ENCODE peak calls at places on chromosomes 13 and 19, in ten cellular contexts. M, Z, O, T, C, L, G, K, X and B are unnamed samples.

GRCh38 chr13:21616880-21617279 is 12.9 kb upstream of the MICU2 start:
- DNase-seq in O (no peak), C (no peak), T (no peak), Z (no peak), X (no peak), M (no peak), K (no peak), G (no peak), L (peak; percentile 28), B (no peak)

GRCh38 chr19:58268344-58268743 is 10.4 kb upstream of the ZNF8 start:
- DNase-seq in G (no peak), C (no peak), K (no peak), X (no peak), O (no peak), L (no peak), Z (no peak), M (no peak), T (no peak), B (no peak)

GRCh38 chr13:33642374-33643065 is 175.4 kb upstream of the RFC3 start:
- DNase-seq in Z (no peak), X (peak; percentile 62), M (no peak), L (no peak), K (no peak), C (no peak), G (no peak), O (peak; percentile 72), T (peak; percentile 71), B (peak; percentile 82)

GRCh38 chr19:632228-633067 is 889 bp downstream of the POLRMT start:
- DNase-seq in K (no peak), T (no peak), X (peak; percentile 77), M (no peak), L (peak; percentile 90), Z (peak; percentile 63), O (peak; percentile 36), C (no peak), G (peak; percentile 72), B (peak; percentile 36)

GRCh38 chr19:46546194-46546896 is 50.7 kb upstream of the PNMA8B start:
- DNase-seq in X (peak; percentile 63), C (no peak), G (peak; percentile 66), M (peak; percentile 54), L (no peak), O (peak; percentile 14), Z (peak; percentile 66), K (peak; percentile 28), T (peak; percentile 86), B (peak; percentile 16)

GRCh38 chr19:40799558-40800338 is 757 bp downstream of the EGLN2 start:
- DNase-seq in M (no peak), X (peak; percentile 70), T (peak; percentile 42), O (no peak), L (no peak), Z (peak; percentile 62), C (no peak), K (no peak), G (peak; percentile 53), B (peak; percentile 65)

GRCh38 chr13:23980160-23980551 is 82.9 kb upstream of the C1QTNF9B start:
- DNase-seq in L (peak; percentile 61), C (peak; percentile 83), M (peak; percentile 84), K (peak; percentile 81), X (peak; percentile 77), T (peak; percentile 85), Z (peak; percentile 92), G (peak; percentile 77), O (peak; percentile 82), B (peak; percentile 84)

GRCh38 chr19:2127758-2128157 is 23.6 kb downstream of the AP3D1 start:
- DNase-seq in T (no peak), Z (no peak), C (no peak), M (no peak), K (no peak), L (no peak), G (no peak), X (no peak), O (no peak), B (no peak)

GRCh38 chr13:104809483-104809882 is 1726.0 kb downstream of the EFNB2 start:
- DNase-seq in K (no peak), L (no peak), X (no peak), T (no peak), C (no peak), O (no peak), G (no peak), M (no peak), Z (no peak), B (peak; percentile 13)

GRCh38 chr19:29714953-29715694 is at the start of gene C19orf12:
- DNase-seq in T (peak; percentile 67), L (peak; percentile 3), K (peak; percentile 55), C (peak; percentile 43), M (peak; percentile 82), Z (peak; percentile 61), X (peak; percentile 61), O (peak; percentile 23), G (peak; percentile 91), B (peak; percentile 73)

GRCh38 chr13:98994896-98995295 is 17.0 kb upstream of the DOCK9 start:
- DNase-seq in C (no peak), M (no peak), X (no peak), L (no peak), G (no peak), K (no peak), T (no peak), O (no peak), Z (no peak), B (no peak)

GRCh38 chr13:40984670-40985366 is 34.3 kb downstream of the ELF1 start:
- DNase-seq in G (no peak), T (no peak), O (no peak), Z (no peak), M (no peak), C (no peak), K (no peak), L (no peak), X (no peak), B (no peak)

GRCh38 chr13:74128171-74128767 is 5.9 kb downstream of the KLF12 start:
- DNase-seq in K (no peak), O (peak; percentile 64), X (no peak), G (no peak), T (no peak), Z (no peak), M (no peak), L (peak; percentile 17), C (no peak), B (peak; percentile 81)

GRCh38 chr13:80274643-80275042 is 66.3 kb downstream of the SPRY2 start:
- DNase-seq in C (no peak), G (no peak), T (no peak), O (peak; percentile 2), X (no peak), L (no peak), K (no peak), M (no peak), Z (no peak), B (peak; percentile 12)

GRCh38 chr19:13838943-13839192 is 38.1 kb upstream of the NANOS3 start:
- DNase-seq in X (peak; percentile 89), G (no peak), K (no peak), M (no peak), C (no peak), Z (no peak), T (peak; percentile 81), O (no peak), L (no peak), B (no peak)

GRCh38 chr13:114087430-114087829 is 45.0 kb downstream of the RASA3 start:
- DNase-seq in K (no peak), G (no peak), T (no peak), M (no peak), X (peak; percentile 6), Z (peak; percentile 9), L (no peak), C (no peak), O (no peak), B (no peak)

GRCh38 chr19:41325947-41326706 is 16.2 kb downstream of the CCDC97 start:
- DNase-seq in L (peak; percentile 75), O (peak; percentile 80), Z (no peak), T (peak; percentile 41), C (no peak), K (no peak), G (no peak), M (no peak), X (no peak), B (peak; percentile 70)

GRCh38 chr19:19746286-19747213 is 13.6 kb upstream of the ZNF14 start:
- DNase-seq in G (peak; percentile 18), Z (peak; percentile 43), O (no peak), M (no peak), T (no peak), L (no peak), X (no peak), K (no peak), C (no peak), B (no peak)

GRCh38 chr13:72507394-72508199 is 219.8 kb downstream of the MZT1 start:
- DNase-seq in L (peak; percentile 9), T (no peak), C (no peak), X (no peak), M (no peak), Z (no peak), G (no peak), O (no peak), K (no peak), B (no peak)

GRCh38 chr13:59360108-59360507 is 803.6 kb downstream of the DIAPH3 start:
- DNase-seq in O (no peak), T (peak; percentile 13), Z (no peak), X (peak; percentile 18), G (no peak), C (no peak), M (no peak), L (no peak), K (no peak), B (no peak)

GRCh38 chr19:13037718-13038117 is 42.4 kb downstream of the NFIX start:
- DNase-seq in K (no peak), Z (no peak), X (no peak), G (no peak), C (no peak), L (no peak), M (no peak), T (no peak), O (no peak), B (no peak)

GRCh38 chr19:5281588-5281987 is 59.0 kb downstream of the PTPRS start:
- DNase-seq in K (no peak), Z (no peak), M (no peak), G (no peak), X (peak; percentile 79), O (no peak), T (peak; percentile 60), L (no peak), C (no peak), B (peak; percentile 14)

GRCh38 chr13:113724780-113725315 is 34.2 kb upstream of the TMEM255B start:
- DNase-seq in M (no peak), C (peak; percentile 79), K (peak; percentile 77), X (peak; percentile 72), T (peak; percentile 79), O (peak; percentile 23), L (no peak), Z (peak; percentile 76), G (peak; percentile 86), B (peak; percentile 36)

GRCh38 chr13:33286143-33286542 is 588 bp upstream of the STARD13 start:
- DNase-seq in C (no peak), L (no peak), O (no peak), X (no peak), Z (no peak), T (no peak), K (no peak), G (no peak), M (no peak), B (no peak)

GRCh38 chr13:34207334-34207733 is 389.4 kb downstream of the RFC3 start:
- DNase-seq in C (no peak), G (no peak), L (peak; percentile 14), X (peak; percentile 71), K (no peak), M (no peak), T (peak; percentile 32), Z (no peak), O (peak; percentile 70), B (peak; percentile 88)

GRCh38 chr19:11370744-11371143 is 3.7 kb upstream of the SWSAP1 start:
- DNase-seq in T (no peak), Z (no peak), K (no peak), O (no peak), L (no peak), M (no peak), X (no peak), C (no peak), G (no peak), B (no peak)

GRCh38 chr19:36051236-36051635 is 2.8 kb downstream of the THAP8 start:
- DNase-seq in Z (peak; percentile 73), C (no peak), G (peak; percentile 68), T (no peak), O (no peak), M (no peak), X (no peak), L (no peak), K (no peak), B (no peak)

GRCh38 chr19:41332468-41332867 is 21.3 kb downstream of the TGFB1 start:
- DNase-seq in X (no peak), L (no peak), C (no peak), G (no peak), K (no peak), Z (no peak), M (no peak), O (no peak), T (no peak), B (no peak)